ENCODE peak calls at places on chromosome 1, in five cellular contexts. One of them, this sample, is unnamed.

GRCh38 chr1:155455588-155456195 is 106.9 kb downstream of the ASH1L start:
- DNase-seq in uterus: no peak
- DNase-seq in heart right ventricle: peak; percentile 46
- DNase-seq in endodermal cell: no peak
- DNase-seq in CD8-positive, alpha-beta T cell: no peak
- DNase-seq in this sample: no peak

GRCh38 chr1:207923561-207923960 is 12.6 kb upstream of the CD34 start:
- DNase-seq in uterus: no peak
- DNase-seq in heart right ventricle: no peak
- DNase-seq in endodermal cell: peak; percentile 53
- DNase-seq in CD8-positive, alpha-beta T cell: no peak
- DNase-seq in this sample: no peak

GRCh38 chr1:167499106-167499505 is 19.2 kb downstream of the CD247 start:
- DNase-seq in uterus: no peak
- DNase-seq in heart right ventricle: no peak
- DNase-seq in endodermal cell: no peak
- DNase-seq in CD8-positive, alpha-beta T cell: no peak
- DNase-seq in this sample: no peak

GRCh38 chr1:76511226-76511625 is 356.1 kb upstream of the ST6GALNAC5 start:
- DNase-seq in uterus: no peak
- DNase-seq in heart right ventricle: no peak
- DNase-seq in endodermal cell: peak; percentile 77
- DNase-seq in CD8-positive, alpha-beta T cell: no peak
- DNase-seq in this sample: no peak

GRCh38 chr1:152982076-152982475 is 1.8 kb upstream of the SPRR1A start:
- DNase-seq in uterus: no peak
- DNase-seq in heart right ventricle: no peak
- DNase-seq in endodermal cell: no peak
- DNase-seq in CD8-positive, alpha-beta T cell: no peak
- DNase-seq in this sample: no peak

GRCh38 chr1:8394456-8395321 is 76.8 kb downstream of the SLC45A1 start:
- DNase-seq in uterus: no peak
- DNase-seq in heart right ventricle: no peak
- DNase-seq in endodermal cell: no peak
- DNase-seq in CD8-positive, alpha-beta T cell: no peak
- DNase-seq in this sample: peak; percentile 82

GRCh38 chr1:224430511-224431113 is 4.0 kb downstream of the WDR26 start:
- DNase-seq in uterus: no peak
- DNase-seq in heart right ventricle: peak; percentile 47
- DNase-seq in endodermal cell: no peak
- DNase-seq in CD8-positive, alpha-beta T cell: peak; percentile 16
- DNase-seq in this sample: no peak

GRCh38 chr1:230350208-230350921 is 75.8 kb downstream of the PGBD5 start:
- DNase-seq in uterus: no peak
- DNase-seq in heart right ventricle: peak; percentile 21
- DNase-seq in endodermal cell: no peak
- DNase-seq in CD8-positive, alpha-beta T cell: no peak
- DNase-seq in this sample: no peak

GRCh38 chr1:207828485-207829158 is 76.8 kb downstream of the CD46 start:
- DNase-seq in uterus: peak; percentile 78
- DNase-seq in heart right ventricle: peak; percentile 84
- DNase-seq in endodermal cell: peak; percentile 93
- DNase-seq in CD8-positive, alpha-beta T cell: no peak
- DNase-seq in this sample: no peak

GRCh38 chr1:43059640-43060574 is 101.2 kb upstream of the SLC2A1 start:
- DNase-seq in uterus: no peak
- DNase-seq in heart right ventricle: no peak
- DNase-seq in endodermal cell: peak; percentile 17
- DNase-seq in CD8-positive, alpha-beta T cell: no peak
- DNase-seq in this sample: no peak

GRCh38 chr1:79845951-79846350 is 839.4 kb upstream of the ADGRL4 start:
- DNase-seq in uterus: no peak
- DNase-seq in heart right ventricle: no peak
- DNase-seq in endodermal cell: no peak
- DNase-seq in CD8-positive, alpha-beta T cell: no peak
- DNase-seq in this sample: no peak

GRCh38 chr1:116411784-116412479 is 38.9 kb downstream of the ATP1A1 start:
- DNase-seq in uterus: no peak
- DNase-seq in heart right ventricle: no peak
- DNase-seq in endodermal cell: no peak
- DNase-seq in CD8-positive, alpha-beta T cell: no peak
- DNase-seq in this sample: no peak
- H3K27ac ChIP-seq in uterus: no peak overlapping the region
- H3K27ac ChIP-seq in heart right ventricle: peak overlapping the region; percentile 17
- H3K27ac ChIP-seq in endodermal cell: no peak overlapping the region
- H3K27ac ChIP-seq in CD8-positive, alpha-beta T cell: no peak overlapping the region
- H3K27ac ChIP-seq in this sample: no peak overlapping the region

DNA sequence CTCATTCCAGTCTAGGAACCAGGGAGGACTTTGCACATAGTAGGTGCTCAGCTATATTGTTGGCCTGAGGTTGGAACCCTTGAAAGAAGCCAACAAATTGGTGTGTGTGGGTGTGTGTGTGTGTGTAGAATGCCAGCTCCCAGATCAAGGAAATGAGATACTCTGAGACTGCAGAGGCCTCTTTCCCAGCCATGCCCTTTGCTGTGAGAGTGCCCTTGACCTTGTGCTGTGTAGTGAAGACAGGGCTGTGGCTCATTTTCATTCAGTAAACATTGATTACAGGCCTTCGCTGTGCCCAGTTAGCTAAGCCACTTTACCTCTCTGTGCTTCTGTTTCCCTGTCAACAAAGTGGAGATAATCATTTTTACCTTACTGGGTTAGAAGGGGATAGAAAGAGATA is 3.2 kb downstream of the CYP4B1 start:
- DNase-seq in uterus: no peak
- DNase-seq in heart right ventricle: no peak
- DNase-seq in endodermal cell: no peak
- DNase-seq in CD8-positive, alpha-beta T cell: no peak
- DNase-seq in this sample: no peak
- H3K27ac ChIP-seq in uterus: no peak overlapping the region
- H3K27ac ChIP-seq in heart right ventricle: no peak overlapping the region
- H3K27ac ChIP-seq in endodermal cell: no peak overlapping the region
- H3K27ac ChIP-seq in CD8-positive, alpha-beta T cell: no peak overlapping the region
- H3K27ac ChIP-seq in this sample: no peak overlapping the region

DNA sequence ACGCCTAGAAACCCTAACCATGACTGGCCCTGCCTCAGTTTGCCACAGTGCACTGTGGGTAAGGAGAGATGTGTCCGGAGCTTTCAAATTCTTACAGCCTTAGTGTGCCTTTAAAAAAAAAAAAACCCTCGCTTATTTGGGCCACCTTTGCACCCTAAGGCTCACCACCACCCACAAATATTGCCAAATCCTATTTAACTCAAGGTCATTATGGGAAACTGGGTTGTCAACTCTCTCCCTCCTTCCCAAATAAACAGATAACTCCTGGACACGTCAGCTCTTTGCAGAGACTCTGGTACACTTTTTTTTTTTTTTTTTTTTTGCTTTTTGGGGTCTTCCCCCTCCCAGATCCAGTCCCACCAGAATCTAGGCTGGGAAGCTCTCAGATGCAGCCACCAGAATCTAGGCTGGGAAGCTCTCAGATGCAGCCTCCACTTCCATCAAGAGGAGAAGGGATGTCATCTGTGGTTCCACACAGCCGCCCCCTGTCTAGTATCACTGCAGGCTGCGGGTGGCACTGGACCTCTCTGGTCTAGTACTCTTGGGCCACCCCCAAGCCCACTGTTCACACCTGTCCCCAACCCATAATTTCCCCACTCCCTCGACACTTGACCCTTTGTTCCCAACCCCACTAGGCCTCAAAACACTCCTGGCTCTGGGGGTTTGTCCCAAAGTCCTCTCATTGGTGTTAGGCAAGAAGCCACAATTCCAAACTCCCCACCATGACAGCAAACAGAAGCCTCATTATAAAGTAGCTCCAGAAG is 3.4 kb downstream of the DHRS3 start:
- DNase-seq in uterus: no peak
- DNase-seq in heart right ventricle: no peak
- DNase-seq in endodermal cell: no peak
- DNase-seq in CD8-positive, alpha-beta T cell: no peak
- DNase-seq in this sample: no peak
- H3K27ac ChIP-seq in uterus: peak overlapping the region; percentile 94
- H3K27ac ChIP-seq in heart right ventricle: peak overlapping the region; percentile 96
- H3K27ac ChIP-seq in endodermal cell: no peak overlapping the region
- H3K27ac ChIP-seq in CD8-positive, alpha-beta T cell: no peak overlapping the region
- H3K27ac ChIP-seq in this sample: no peak overlapping the region

DNA sequence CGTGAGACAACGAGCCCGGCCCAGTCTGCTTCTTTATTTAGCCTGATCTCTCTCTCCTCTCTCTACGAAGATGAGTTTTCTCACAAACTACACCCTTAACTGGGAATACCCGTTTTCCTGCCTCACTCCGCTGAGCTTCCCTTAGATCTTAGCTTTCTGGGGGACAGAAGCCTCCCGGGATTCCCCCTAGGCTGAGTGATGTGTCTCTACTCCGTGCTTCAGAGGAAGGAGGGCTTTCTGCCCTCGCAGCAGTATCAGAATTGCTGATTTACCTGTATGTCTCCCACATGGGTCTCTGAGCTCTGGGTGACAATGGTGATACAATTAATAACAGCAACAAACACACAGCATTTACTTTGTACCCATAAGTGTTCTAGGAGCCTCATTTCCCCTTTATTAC is 1.0 kb downstream of the ZBTB17 start:
- DNase-seq in uterus: no peak
- DNase-seq in heart right ventricle: no peak
- DNase-seq in endodermal cell: no peak
- DNase-seq in CD8-positive, alpha-beta T cell: no peak
- DNase-seq in this sample: no peak
- H3K27ac ChIP-seq in uterus: no peak overlapping the region
- H3K27ac ChIP-seq in heart right ventricle: no peak overlapping the region
- H3K27ac ChIP-seq in endodermal cell: peak overlapping the region; percentile 22
- H3K27ac ChIP-seq in CD8-positive, alpha-beta T cell: peak overlapping the region; percentile 68
- H3K27ac ChIP-seq in this sample: peak overlapping the region; percentile 60

GRCh38 chr1:178599087-178599486 is 86.2 kb downstream of the TEX35 start:
- DNase-seq in uterus: no peak
- DNase-seq in heart right ventricle: no peak
- DNase-seq in endodermal cell: no peak
- DNase-seq in CD8-positive, alpha-beta T cell: no peak
- DNase-seq in this sample: no peak
- H3K27ac ChIP-seq in uterus: no peak overlapping the region
- H3K27ac ChIP-seq in heart right ventricle: no peak overlapping the region
- H3K27ac ChIP-seq in endodermal cell: no peak overlapping the region
- H3K27ac ChIP-seq in CD8-positive, alpha-beta T cell: no peak overlapping the region
- H3K27ac ChIP-seq in this sample: no peak overlapping the region

DNA sequence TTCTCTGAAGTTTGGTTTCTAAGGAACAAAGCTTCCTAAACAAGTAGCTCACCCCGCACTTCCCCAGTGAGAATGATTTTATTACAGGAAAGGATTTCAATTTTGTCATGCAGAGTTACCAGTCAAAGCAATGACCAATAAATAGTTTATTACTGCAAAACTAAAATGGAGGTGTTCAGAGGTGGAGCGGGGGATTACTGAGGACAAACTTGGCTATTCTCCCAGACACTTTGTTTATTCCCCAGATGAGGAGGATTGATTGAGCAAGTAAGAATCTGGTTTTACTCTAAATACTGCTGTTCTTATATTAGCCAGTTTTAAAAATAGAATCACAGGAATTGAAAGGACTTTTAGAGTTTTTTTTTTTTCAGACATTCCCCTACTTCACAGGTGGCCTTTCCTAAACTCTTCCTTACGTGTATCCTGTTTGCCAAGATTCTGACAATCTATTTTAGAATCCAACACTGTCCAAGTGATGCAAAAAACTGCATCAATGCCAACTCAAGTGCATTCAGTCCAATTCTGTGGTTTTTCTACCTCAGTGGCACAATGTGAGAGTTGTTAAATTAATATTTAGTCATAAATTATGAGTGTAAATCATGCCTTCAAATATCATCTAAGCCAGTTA is 136.1 kb downstream of the TNFSF18 start:
- DNase-seq in uterus: no peak
- DNase-seq in heart right ventricle: no peak
- DNase-seq in endodermal cell: no peak
- DNase-seq in CD8-positive, alpha-beta T cell: no peak
- DNase-seq in this sample: no peak
- H3K27ac ChIP-seq in uterus: no peak overlapping the region
- H3K27ac ChIP-seq in heart right ventricle: no peak overlapping the region
- H3K27ac ChIP-seq in endodermal cell: no peak overlapping the region
- H3K27ac ChIP-seq in CD8-positive, alpha-beta T cell: no peak overlapping the region
- H3K27ac ChIP-seq in this sample: peak overlapping the region; percentile 6

GRCh38 chr1:57599233-57599994 is 175.6 kb upstream of the DAB1 start:
- DNase-seq in uterus: no peak
- DNase-seq in heart right ventricle: peak; percentile 53
- DNase-seq in endodermal cell: peak; percentile 64
- DNase-seq in CD8-positive, alpha-beta T cell: no peak
- DNase-seq in this sample: no peak
- H3K27ac ChIP-seq in uterus: no peak overlapping the region
- H3K27ac ChIP-seq in heart right ventricle: peak overlapping the region; percentile 24
- H3K27ac ChIP-seq in endodermal cell: no peak overlapping the region
- H3K27ac ChIP-seq in CD8-positive, alpha-beta T cell: no peak overlapping the region
- H3K27ac ChIP-seq in this sample: no peak overlapping the region

DNA sequence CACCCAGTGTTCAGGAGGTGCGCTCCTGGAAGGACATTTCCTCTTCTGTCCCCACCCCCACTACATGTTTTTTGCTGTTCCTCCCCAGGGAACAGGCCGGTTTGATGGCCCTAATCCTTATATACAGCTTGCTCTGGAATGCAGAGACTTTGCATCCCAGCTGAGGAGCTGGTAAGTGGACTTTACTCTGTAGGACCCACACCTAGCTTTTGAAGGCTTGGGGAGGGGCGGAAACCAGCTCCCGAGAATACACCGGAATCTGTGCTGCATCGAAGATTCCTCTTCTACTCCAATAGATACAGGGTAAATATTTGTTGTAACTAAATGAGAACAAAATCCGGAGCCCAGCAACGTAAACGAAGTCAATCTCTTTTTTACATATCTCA is 1.2 kb upstream of the CGN start:
- DNase-seq in uterus: no peak
- DNase-seq in heart right ventricle: no peak
- DNase-seq in endodermal cell: peak; percentile 83
- DNase-seq in CD8-positive, alpha-beta T cell: no peak
- DNase-seq in this sample: no peak
- H3K27ac ChIP-seq in uterus: no peak overlapping the region
- H3K27ac ChIP-seq in heart right ventricle: no peak overlapping the region
- H3K27ac ChIP-seq in endodermal cell: peak overlapping the region; percentile 55
- H3K27ac ChIP-seq in CD8-positive, alpha-beta T cell: no peak overlapping the region
- H3K27ac ChIP-seq in this sample: no peak overlapping the region

This sample was measured in epithelial cell of prostate.